ENCODE peak calls at places on chromosomes 4 and X, in six cellular contexts. One of them, this sample, is unnamed.

GRCh38 chr4:3753711-3754412 is 12.3 kb upstream of the ADRA2C start:
- DNase-seq in heart right ventricle: no peak
- DNase-seq in T-cell: no peak
- DNase-seq in germinal center: no peak
- DNase-seq in AG08396: no peak
- DNase-seq in NCI-H345: no peak
- DNase-seq in this sample: no peak

GRCh38 chr4:156870166-156870565 is 101.4 kb downstream of the PDGFC start:
- DNase-seq in heart right ventricle: no peak
- DNase-seq in germinal center: no peak
- DNase-seq in NCI-H345: no peak
- DNase-seq in AG08396: no peak
- DNase-seq in T-cell: no peak
- DNase-seq in this sample: no peak

GRCh38 chr4:139745111-139745639 is 79.6 kb downstream of the MGST2 start:
- DNase-seq in NCI-H345: no peak
- DNase-seq in AG08396: no peak
- DNase-seq in T-cell: no peak
- DNase-seq in germinal center: no peak
- DNase-seq in heart right ventricle: no peak
- DNase-seq in this sample: no peak

GRCh38 chr4:159105063-159105414 is 2.2 kb downstream of the RAPGEF2 start:
- DNase-seq in AG08396: no peak
- DNase-seq in heart right ventricle: no peak
- DNase-seq in T-cell: no peak
- DNase-seq in germinal center: no peak
- DNase-seq in NCI-H345: no peak
- DNase-seq in this sample: no peak

GRCh38 chr4:105895609-105896460 is 564 bp downstream of the NPNT start:
- DNase-seq in heart right ventricle: peak; percentile 14
- DNase-seq in NCI-H345: peak; percentile 56
- DNase-seq in T-cell: no peak
- DNase-seq in AG08396: peak; percentile 11
- DNase-seq in germinal center: peak; percentile 17
- DNase-seq in this sample: no peak

GRCh38 chr4:139822391-139822790 is 156.8 kb downstream of the MGST2 start:
- DNase-seq in germinal center: no peak
- DNase-seq in NCI-H345: no peak
- DNase-seq in AG08396: no peak
- DNase-seq in heart right ventricle: no peak
- DNase-seq in T-cell: no peak
- DNase-seq in this sample: no peak

GRCh38 chr4:184937745-184938144 is 80.5 kb upstream of the HELT start:
- DNase-seq in germinal center: no peak
- DNase-seq in NCI-H345: peak; percentile 13
- DNase-seq in T-cell: no peak
- DNase-seq in heart right ventricle: no peak
- DNase-seq in AG08396: no peak
- DNase-seq in this sample: no peak

GRCh38 chrX:86237482-86237881 is 89.2 kb downstream of the DACH2 start:
- DNase-seq in heart right ventricle: no peak
- DNase-seq in AG08396: no peak
- DNase-seq in germinal center: no peak
- DNase-seq in T-cell: no peak
- DNase-seq in NCI-H345: no peak
- DNase-seq in this sample: no peak

GRCh38 chr4:85717366-85717765 is 242.4 kb downstream of the ARHGAP24 start:
- DNase-seq in heart right ventricle: no peak
- DNase-seq in germinal center: no peak
- DNase-seq in AG08396: no peak
- DNase-seq in T-cell: no peak
- DNase-seq in NCI-H345: no peak
- DNase-seq in this sample: no peak

GRCh38 chr4:112031712-112032328 is 113.4 kb upstream of the FAM241A start:
- DNase-seq in germinal center: peak; percentile 21
- DNase-seq in AG08396: peak; percentile 39
- DNase-seq in T-cell: no peak
- DNase-seq in heart right ventricle: no peak
- DNase-seq in NCI-H345: peak; percentile 41
- DNase-seq in this sample: no peak

GRCh38 chr4:18285357-18285756 is 263.8 kb upstream of the LCORL start:
- DNase-seq in AG08396: no peak
- DNase-seq in NCI-H345: no peak
- DNase-seq in T-cell: no peak
- DNase-seq in heart right ventricle: no peak
- DNase-seq in germinal center: no peak
- DNase-seq in this sample: no peak

GRCh38 chr4:181078236-181078635 is 1165.0 kb upstream of the TENM3 start:
- DNase-seq in heart right ventricle: no peak
- DNase-seq in germinal center: no peak
- DNase-seq in NCI-H345: no peak
- DNase-seq in T-cell: no peak
- DNase-seq in AG08396: no peak
- DNase-seq in this sample: no peak

GRCh38 chr4:27911047-27911446 is 1050.4 kb downstream of the STIM2 start:
- DNase-seq in heart right ventricle: no peak
- DNase-seq in NCI-H345: no peak
- DNase-seq in T-cell: no peak
- DNase-seq in AG08396: no peak
- DNase-seq in germinal center: no peak
- DNase-seq in this sample: no peak

GRCh38 chr4:176927117-176927516 is 134.4 kb upstream of the VEGFC start:
- DNase-seq in NCI-H345: no peak
- DNase-seq in T-cell: no peak
- DNase-seq in heart right ventricle: no peak
- DNase-seq in germinal center: no peak
- DNase-seq in AG08396: no peak
- DNase-seq in this sample: no peak

GRCh38 chr4:4995866-4996265 is 23.4 kb downstream of the CYTL1 start:
- DNase-seq in heart right ventricle: no peak
- DNase-seq in NCI-H345: no peak
- DNase-seq in T-cell: no peak
- DNase-seq in AG08396: no peak
- DNase-seq in germinal center: no peak
- DNase-seq in this sample: no peak

GRCh38 chrX:42975906-42976305 is 197.9 kb upstream of the PPP1R2C start:
- DNase-seq in T-cell: no peak
- DNase-seq in AG08396: no peak
- DNase-seq in heart right ventricle: no peak
- DNase-seq in germinal center: no peak
- DNase-seq in NCI-H345: no peak
- DNase-seq in this sample: no peak

GRCh38 chr4:133594246-133595207 is 445.4 kb downstream of the PCDH10 start:
- DNase-seq in NCI-H345: no peak
- DNase-seq in T-cell: no peak
- DNase-seq in germinal center: no peak
- DNase-seq in AG08396: no peak
- DNase-seq in heart right ventricle: no peak
- DNase-seq in this sample: no peak

GRCh38 chrX:19535481-19535880 is 20.2 kb upstream of the MAP3K15 start:
- DNase-seq in AG08396: peak; percentile 52
- DNase-seq in heart right ventricle: no peak
- DNase-seq in germinal center: no peak
- DNase-seq in NCI-H345: peak; percentile 16
- DNase-seq in T-cell: no peak
- DNase-seq in this sample: no peak

GRCh38 chrX:14673764-14674163 is 144.4 kb downstream of the GLRA2 start:
- DNase-seq in AG08396: peak; percentile 51
- DNase-seq in heart right ventricle: no peak
- DNase-seq in NCI-H345: peak; percentile 82
- DNase-seq in germinal center: peak; percentile 5
- DNase-seq in T-cell: no peak
- DNase-seq in this sample: no peak

GRCh38 chr4:181684310-181684709 is 558.9 kb upstream of the TENM3 start:
- DNase-seq in heart right ventricle: no peak
- DNase-seq in germinal center: no peak
- DNase-seq in T-cell: no peak
- DNase-seq in AG08396: no peak
- DNase-seq in NCI-H345: no peak
- DNase-seq in this sample: no peak

GRCh38 chr4:5787311-5787710 is 76.3 kb downstream of the EVC start:
- DNase-seq in heart right ventricle: no peak
- DNase-seq in T-cell: no peak
- DNase-seq in AG08396: no peak
- DNase-seq in germinal center: no peak
- DNase-seq in NCI-H345: no peak
- DNase-seq in this sample: no peak

GRCh38 chr4:6869944-6870343 is 39.7 kb upstream of the TBC1D14 start:
- DNase-seq in T-cell: no peak
- DNase-seq in germinal center: no peak
- DNase-seq in NCI-H345: no peak
- DNase-seq in AG08396: no peak
- DNase-seq in heart right ventricle: peak; percentile 51
- DNase-seq in this sample: no peak

GRCh38 chrX:40078489-40079288 is 19.1 kb downstream of the BCOR start:
- DNase-seq in heart right ventricle: no peak
- DNase-seq in AG08396: no peak
- DNase-seq in NCI-H345: no peak
- DNase-seq in germinal center: no peak
- DNase-seq in T-cell: no peak
- DNase-seq in this sample: no peak

GRCh38 chr4:14520171-14520570 is 482.1 kb upstream of the CPEB2 start:
- DNase-seq in AG08396: no peak
- DNase-seq in T-cell: no peak
- DNase-seq in germinal center: no peak
- DNase-seq in heart right ventricle: no peak
- DNase-seq in NCI-H345: no peak
- DNase-seq in this sample: no peak

GRCh38 chr4:76003015-76003414 is 4.3 kb downstream of the CXCL9 start:
- DNase-seq in germinal center: no peak
- DNase-seq in NCI-H345: no peak
- DNase-seq in AG08396: no peak
- DNase-seq in T-cell: no peak
- DNase-seq in heart right ventricle: no peak
- DNase-seq in this sample: no peak

GRCh38 chr4:76197001-76197743 is 16.5 kb downstream of the SCARB2 start:
- DNase-seq in T-cell: no peak
- DNase-seq in AG08396: no peak
- DNase-seq in NCI-H345: no peak
- DNase-seq in germinal center: no peak
- DNase-seq in heart right ventricle: no peak
- DNase-seq in this sample: no peak

GRCh38 chr4:8019396-8020365 is 80.0 kb upstream of the AFAP1 start:
- DNase-seq in NCI-H345: no peak
- DNase-seq in germinal center: no peak
- DNase-seq in heart right ventricle: no peak
- DNase-seq in AG08396: no peak
- DNase-seq in T-cell: no peak
- DNase-seq in this sample: no peak

GRCh38 chrX:143536176-143536575 is 18.9 kb upstream of the SPANXN3 start:
- DNase-seq in AG08396: no peak
- DNase-seq in germinal center: no peak
- DNase-seq in T-cell: no peak
- DNase-seq in NCI-H345: peak; percentile 78
- DNase-seq in heart right ventricle: no peak
- DNase-seq in this sample: no peak

GRCh38 chr4:169583563-169583962 is 28.8 kb downstream of the NEK1 start:
- DNase-seq in germinal center: no peak
- DNase-seq in heart right ventricle: no peak
- DNase-seq in AG08396: peak; percentile 38
- DNase-seq in NCI-H345: no peak
- DNase-seq in T-cell: no peak
- DNase-seq in this sample: no peak

GRCh38 chr4:127000090-127000489 is 632.7 kb upstream of the INTU start:
- DNase-seq in germinal center: no peak
- DNase-seq in T-cell: no peak
- DNase-seq in heart right ventricle: no peak
- DNase-seq in AG08396: no peak
- DNase-seq in NCI-H345: no peak
- DNase-seq in this sample: no peak

GRCh38 chrX:13587791-13588477 is 18.5 kb downstream of the EGFL6 start:
- DNase-seq in NCI-H345: no peak
- DNase-seq in AG08396: no peak
- DNase-seq in germinal center: no peak
- DNase-seq in heart right ventricle: no peak
- DNase-seq in T-cell: no peak
- DNase-seq in this sample: no peak

GRCh38 chr4:177455591-177455990 is 13.4 kb upstream of the AGA start:
- DNase-seq in AG08396: no peak
- DNase-seq in heart right ventricle: no peak
- DNase-seq in germinal center: no peak
- DNase-seq in T-cell: no peak
- DNase-seq in NCI-H345: peak; percentile 1
- DNase-seq in this sample: no peak

GRCh38 chrX:120797201-120797938 is 78.3 kb downstream of the CT47B1 start:
- DNase-seq in AG08396: no peak
- DNase-seq in heart right ventricle: no peak
- DNase-seq in NCI-H345: no peak
- DNase-seq in germinal center: no peak
- DNase-seq in T-cell: no peak
- DNase-seq in this sample: no peak

GRCh38 chr4:7411896-7412585 is 22.7 kb downstream of the PSAPL1 start:
- DNase-seq in heart right ventricle: no peak
- DNase-seq in T-cell: no peak
- DNase-seq in germinal center: no peak
- DNase-seq in NCI-H345: no peak
- DNase-seq in AG08396: no peak
- DNase-seq in this sample: no peak

GRCh38 chr4:16843831-16844508 is 54.5 kb downstream of the LDB2 start:
- DNase-seq in heart right ventricle: no peak
- DNase-seq in T-cell: no peak
- DNase-seq in germinal center: no peak
- DNase-seq in AG08396: peak; percentile 73
- DNase-seq in NCI-H345: no peak
- DNase-seq in this sample: no peak

GRCh38 chr4:83387922-83388676 is 53.5 kb upstream of the HPSE start:
- DNase-seq in NCI-H345: no peak
- DNase-seq in T-cell: peak; percentile 13
- DNase-seq in germinal center: no peak
- DNase-seq in AG08396: no peak
- DNase-seq in heart right ventricle: no peak
- DNase-seq in this sample: peak; percentile 3

GRCh38 chr4:29311231-29311630 is 1408.9 kb upstream of the PCDH7 start:
- DNase-seq in heart right ventricle: no peak
- DNase-seq in AG08396: no peak
- DNase-seq in T-cell: no peak
- DNase-seq in NCI-H345: no peak
- DNase-seq in germinal center: no peak
- DNase-seq in this sample: no peak

GRCh38 chrX:71541546-71542022 is 8.7 kb downstream of the OGT start:
- DNase-seq in heart right ventricle: no peak
- DNase-seq in germinal center: no peak
- DNase-seq in NCI-H345: no peak
- DNase-seq in AG08396: no peak
- DNase-seq in T-cell: no peak
- DNase-seq in this sample: no peak

GRCh38 chrX:84362184-84362838 is 139.9 kb downstream of the HDX start:
- DNase-seq in AG08396: no peak
- DNase-seq in NCI-H345: no peak
- DNase-seq in heart right ventricle: no peak
- DNase-seq in T-cell: no peak
- DNase-seq in germinal center: no peak
- DNase-seq in this sample: no peak

GRCh38 chrX:135086197-135086854 is 34.0 kb downstream of the ETDB start:
- DNase-seq in AG08396: peak; percentile 49
- DNase-seq in T-cell: peak; percentile 35
- DNase-seq in germinal center: peak; percentile 32
- DNase-seq in heart right ventricle: no peak
- DNase-seq in NCI-H345: peak; percentile 69
- DNase-seq in this sample: peak; percentile 42

This sample was measured in effector CD4-positive, alpha-beta T cell.